ENCODE peak calls at places on chromosome 10, in four cellular contexts. Q is cardiac muscle cell, W is lung, X is psoas muscle. N is an unnamed sample.

GRCh38 chr10:13263591-13263990 is 29.4 kb upstream of the UCMA start:
- DNase-seq in Q (no peak), X (no peak), W (no peak), N (no peak)

GRCh38 chr10:88507380-88507779 is 75.7 kb downstream of the RNLS start:
- DNase-seq in W (no peak), X (no peak), Q (no peak), N (no peak)

GRCh38 chr10:71770789-71771188 is 2.5 kb downstream of the VSIR start:
- DNase-seq in W (no peak), X (no peak), Q (no peak), N (no peak)

GRCh38 chr10:77230194-77230593 is 407.4 kb downstream of the KCNMA1 start:
- DNase-seq in W (no peak), Q (no peak), X (no peak), N (no peak)

GRCh38 chr10:99828464-99828863 is 46.0 kb downstream of the ABCC2 start:
- DNase-seq in X (no peak), Q (no peak), W (no peak), N (no peak)

GRCh38 chr10:69807122-69807521 is 5.4 kb downstream of the COL13A1 start:
- DNase-seq in X (no peak), W (no peak), Q (no peak), N (no peak)

GRCh38 chr10:68251146-68251545 is 19.2 kb upstream of the ATOH7 start:
- DNase-seq in X (no peak), Q (no peak), W (no peak), N (no peak)

GRCh38 chr10:33009244-33010131 is 51.5 kb upstream of the ITGB1 start:
- DNase-seq in X (no peak), Q (no peak), W (no peak), N (no peak)

GRCh38 chr10:76491216-76491615 is 1059.8 kb downstream of the LRMDA start:
- DNase-seq in X (no peak), W (no peak), Q (no peak), N (no peak)

GRCh38 chr10:130924138-130924819 is 387.2 kb downstream of the TCERG1L start:
- DNase-seq in W (no peak), Q (peak; percentile 81), X (no peak), N (no peak)

GRCh38 chr10:52215745-52216361 is 98.2 kb upstream of the DKK1 start:
- DNase-seq in Q (peak; percentile 76), W (peak; percentile 36), X (no peak), N (no peak)

GRCh38 chr10:91597397-91597881 is 35.4 kb downstream of the PPP1R3C start:
- DNase-seq in W (no peak), Q (peak; percentile 42), X (no peak), N (peak; percentile 50)

GRCh38 chr10:35392482-35393230 is 56.3 kb downstream of the CCNY start:
- DNase-seq in X (no peak), Q (no peak), W (no peak), N (no peak)

GRCh38 chr10:87079106-87079836 is 15.4 kb downstream of the GLUD1 start:
- DNase-seq in X (no peak), W (no peak), Q (no peak), N (no peak)

GRCh38 chr10:3786295-3786981 is 1.4 kb upstream of the KLF6 start:
- DNase-seq in X (peak; percentile 29), W (no peak), Q (peak; percentile 45), N (no peak)

GRCh38 chr10:46541735-46542566 is 14.5 kb downstream of the GPRIN2 start:
- DNase-seq in Q (no peak), X (peak; percentile 4), W (no peak), N (no peak)

GRCh38 chr10:31694929-31695837 is 233.4 kb downstream of the ARHGAP12 start:
- DNase-seq in Q (no peak), X (no peak), W (no peak), N (no peak)

GRCh38 chr10:2049560-2049959 is 312.2 kb upstream of the ADARB2 start:
- DNase-seq in W (no peak), Q (no peak), X (no peak), N (no peak)

GRCh38 chr10:5293691-5294550 is 70.8 kb upstream of the UCN3 start:
- DNase-seq in W (peak; percentile 52), X (peak; percentile 52), Q (peak; percentile 65), N (no peak)

GRCh38 chr10:68231106-68231901 is 609 bp downstream of the ATOH7 start:
- DNase-seq in Q (peak; percentile 85), W (peak; percentile 44), X (peak; percentile 65), N (peak; percentile 17)

GRCh38 chr10:114624422-114624821 is 33.7 kb downstream of the ABLIM1 start:
- DNase-seq in Q (no peak), W (no peak), X (no peak), N (no peak)
- H3K27ac ChIP-seq in Q (no peak overlapping the region), W (peak overlapping the region; percentile 71), X (no peak overlapping the region), N (peak overlapping the region; percentile 64)

GRCh38 chr10:95881316-95881715 is 26.5 kb upstream of the CC2D2B start:
- DNase-seq in X (no peak), Q (no peak), W (no peak), N (no peak)
- H3K27ac ChIP-seq in X (no peak overlapping the region), Q (no peak overlapping the region), W (no peak overlapping the region), N (no peak overlapping the region)

GRCh38 chr10:16016688-16017087 is 156.4 kb upstream of the MINDY3 start:
- DNase-seq in Q (no peak), W (no peak), X (no peak), N (no peak)
- H3K27ac ChIP-seq in Q (no peak overlapping the region), W (no peak overlapping the region), X (no peak overlapping the region), N (no peak overlapping the region)

GRCh38 chr10:133357293-133358151 is at the start of gene FUOM:
- DNase-seq in W (no peak), Q (peak; percentile 80), X (peak; percentile 68), N (no peak)
- H3K27ac ChIP-seq in W (peak within 1 kb of the TSS; percentile 36), Q (no peak within 1 kb of the TSS), X (peak within 1 kb of the TSS; percentile 53), N (no peak within 1 kb of the TSS)

GRCh38 chr10:95477175-95477520 is 84.0 kb downstream of the SORBS1 start:
- DNase-seq in X (no peak), Q (no peak), W (no peak), N (no peak)
- H3K27ac ChIP-seq in X (peak overlapping the region; percentile 96), Q (peak overlapping the region; percentile 73), W (peak overlapping the region; percentile 87), N (peak overlapping the region; percentile 92)

N was measured in caudate nucleus.